ENCODE peak calls at places on chromosomes 3 and 15, in ten cellular contexts. V is astrocyte of the spinal cord, P is osteoblast, Z is uterus, S is heart right ventricle, T is choroid plexus epithelial cell, Q is transverse colon, J is body of pancreas, X is mucosa of descending colon, U is fibroblast of the aortic adventitia. M is an unnamed sample.

GRCh38 chr15:68304611-68305337 is 27.2 kb downstream of the FEM1B start:
- DNase-seq in V (no peak), S (no peak), Z (peak), Q (no peak), P (no peak), J (peak), X (no peak), U (no peak), T (no peak), M (no peak)

GRCh38 chr3:129313415-129313982 is 34.8 kb downstream of the HMCES start:
- DNase-seq in X (no peak), V (no peak), Q (peak), T (peak), Z (no peak), P (no peak), J (peak), U (no peak), S (no peak), M (peak)

GRCh38 chr15:67105065-67105951 is 39.9 kb downstream of the SMAD3 start:
- DNase-seq in J (peak), V (peak), U (peak), Z (peak), X (no peak), P (peak), S (no peak), T (peak), Q (peak), M (peak)

GRCh38 chr15:51121118-51121517 is 26.4 kb upstream of the TNFAIP8L3 start:
- DNase-seq in V (peak), P (peak), Q (no peak), U (peak), S (no peak), J (peak), T (peak), X (no peak), Z (peak), M (peak)

GRCh38 chr3:185950720-185951119 is 12.9 kb upstream of the TRA2B start:
- DNase-seq in U (no peak), T (no peak), J (no peak), Z (no peak), S (no peak), P (no peak), V (no peak), Q (no peak), X (no peak), M (no peak)

GRCh38 chr3:64398431-64398830 is 173.2 kb upstream of the PRICKLE2 start:
- DNase-seq in Z (no peak), Q (no peak), P (no peak), U (peak), V (peak), T (no peak), J (no peak), X (no peak), S (no peak), M (no peak)

GRCh38 chr15:83734487-83734886 is 80.6 kb downstream of the ADAMTSL3 start:
- DNase-seq in S (no peak), V (no peak), J (no peak), X (no peak), P (no peak), U (no peak), Q (no peak), T (peak), Z (no peak), M (peak)

GRCh38 chr3:23052230-23053019 is 150.7 kb upstream of the UBE2E2 start:
- DNase-seq in Z (no peak), P (no peak), T (peak), S (no peak), X (no peak), Q (no peak), J (no peak), U (no peak), V (no peak), M (no peak)

GRCh38 chr3:175651716-175652115 is 792.6 kb downstream of the NAALADL2 start:
- DNase-seq in U (peak), V (no peak), X (no peak), J (no peak), Q (no peak), P (peak), S (no peak), Z (no peak), T (peak), M (no peak)

GRCh38 chr15:41969851-41970431 is 2.4 kb downstream of the EHD4 start:
- DNase-seq in P (no peak), U (no peak), T (no peak), V (no peak), X (peak), Z (no peak), Q (peak), J (no peak), S (no peak), M (no peak)

GRCh38 chr3:39605837-39606236 is 138.4 kb downstream of the MOBP start:
- DNase-seq in P (no peak), X (no peak), V (no peak), T (no peak), S (no peak), J (no peak), Z (no peak), Q (no peak), U (no peak), M (no peak)

GRCh38 chr3:126413693-126414080 is 19.0 kb downstream of the CFAP100 start:
- DNase-seq in J (no peak), X (no peak), T (no peak), U (no peak), Z (no peak), Q (no peak), S (no peak), V (no peak), P (no peak), M (no peak)

GRCh38 chr15:95733931-95734330 is 596.6 kb upstream of the NR2F2 start:
- DNase-seq in J (no peak), T (peak), X (no peak), U (no peak), P (no peak), V (no peak), Z (no peak), S (no peak), Q (no peak), M (no peak)

GRCh38 chr3:42118762-42119361 is 27.7 kb downstream of the TRAK1 start:
- DNase-seq in X (peak), T (peak), P (peak), Z (no peak), Q (peak), J (peak), V (peak), S (no peak), U (peak), M (peak)

GRCh38 chr3:154933581-154933980 is 146.5 kb upstream of the MME start:
- DNase-seq in T (no peak), Q (no peak), J (no peak), S (no peak), V (no peak), X (no peak), P (no peak), U (no peak), Z (no peak), M (no peak)

GRCh38 chr3:149343951-149344350 is 10.5 kb upstream of the TM4SF18 start:
- DNase-seq in T (no peak), Q (no peak), P (no peak), J (no peak), X (no peak), S (no peak), Z (no peak), V (no peak), U (no peak), M (no peak)

GRCh38 chr3:33096103-33096868 is 660 bp downstream of the GLB1 start:
- DNase-seq in S (no peak), Z (peak), T (peak), P (peak), V (peak), U (peak), X (peak), J (peak), Q (peak), M (peak)

GRCh38 chr3:38551026-38551832 is 55.1 kb downstream of the EXOG start:
- DNase-seq in P (no peak), U (no peak), Q (peak), J (no peak), S (no peak), X (no peak), V (no peak), Z (no peak), T (no peak), M (no peak)

GRCh38 chr3:162041622-162042021 is 545.0 kb downstream of the OTOL1 start:
- DNase-seq in Z (no peak), J (no peak), S (no peak), X (no peak), V (no peak), T (no peak), Q (no peak), P (no peak), U (no peak), M (no peak)

GRCh38 chr3:177597325-177598109 is 400.2 kb upstream of the TBL1XR1 start:
- DNase-seq in P (peak), T (peak), U (peak), Z (peak), X (peak), J (peak), V (peak), S (no peak), Q (no peak), M (peak)

DNA sequence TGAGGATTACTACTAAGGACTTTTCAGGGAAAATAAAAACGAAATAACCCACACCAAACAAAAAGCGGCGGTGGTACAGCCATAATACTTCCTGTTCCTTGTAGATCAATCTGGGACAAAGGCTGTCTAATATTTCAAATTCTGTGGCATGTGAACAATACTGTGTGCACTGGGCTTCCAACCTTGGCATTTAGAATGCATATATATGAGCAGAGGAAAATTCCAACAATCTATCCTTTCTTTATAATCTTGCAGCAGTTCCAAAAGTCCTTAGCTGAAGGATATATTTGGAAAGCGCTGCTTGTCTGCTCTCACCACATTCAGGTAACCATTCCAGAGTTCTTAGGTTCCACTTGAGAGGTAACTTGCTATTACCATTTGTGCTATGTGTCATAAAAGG is 231.7 kb downstream of the RBMS3 start:
- DNase-seq in U (no peak), Z (no peak), T (no peak), P (no peak), Q (no peak), V (no peak), S (no peak), X (no peak), J (no peak), M (no peak)
- H3K4me3 ChIP-seq in U (no peak), Z (no peak), T (no peak), P (peak), Q (no peak), V (no peak), S (no peak), X (no peak), J (no peak), M (peak)

GRCh38 chr3:85360742-85361387 is 402.1 kb downstream of the CADM2 start:
- DNase-seq in P (no peak), Z (no peak), J (peak), S (no peak), T (peak), X (peak), Q (peak), V (peak), U (no peak), M (peak)
- TF ChIP-seq CTCF in P (no peak), Z (no peak), J (peak), S (no peak), T (peak), X (no peak), Q (peak), V (peak), U (no peak), M (peak)

GRCh38 chr3:141403576-141403975 is 35.3 kb downstream of the ZBTB38 start:
- DNase-seq in X (no peak), S (no peak), P (no peak), J (no peak), Z (no peak), V (peak), U (peak), T (no peak), Q (no peak), M (no peak)
- H3K4me3 ChIP-seq in X (no peak), S (peak), P (peak), J (no peak), Z (peak), V (no peak), U (peak), T (peak), Q (peak), M (no peak)

GRCh38 chr15:53384417-53384816 is 375.0 kb downstream of the WDR72 start:
- DNase-seq in J (peak), U (no peak), P (no peak), Z (no peak), Q (peak), T (no peak), X (peak), V (no peak), S (no peak), M (no peak)
- TF ChIP-seq CTCF in J (peak), U (no peak), P (no peak), Z (no peak), Q (peak), T (no peak), X (no peak), V (peak), S (no peak), M (no peak)

GRCh38 chr3:143596957-143597642 is 251.2 kb downstream of the SLC9A9 start:
- DNase-seq in Z (no peak), U (no peak), S (no peak), P (no peak), J (no peak), T (no peak), Q (peak), V (no peak), X (peak), M (no peak)

GRCh38 chr3:143595456-143596077 is 252.7 kb downstream of the SLC9A9 start:
- DNase-seq in S (no peak), P (no peak), U (no peak), X (no peak), J (no peak), Z (no peak), V (no peak), T (no peak), Q (no peak), M (no peak)

GRCh38 chr3:143594217-143594616 is 254.1 kb downstream of the SLC9A9 start:
- DNase-seq in V (no peak), Q (peak), X (peak), P (no peak), T (no peak), S (no peak), U (no peak), Z (no peak), J (peak), M (no peak)

GRCh38 chr3:143600762-143601161 is 247.5 kb downstream of the SLC9A9 start:
- DNase-seq in X (no peak), Q (no peak), Z (no peak), J (no peak), U (peak), V (peak), P (no peak), T (peak), S (no peak), M (peak)

DNA sequence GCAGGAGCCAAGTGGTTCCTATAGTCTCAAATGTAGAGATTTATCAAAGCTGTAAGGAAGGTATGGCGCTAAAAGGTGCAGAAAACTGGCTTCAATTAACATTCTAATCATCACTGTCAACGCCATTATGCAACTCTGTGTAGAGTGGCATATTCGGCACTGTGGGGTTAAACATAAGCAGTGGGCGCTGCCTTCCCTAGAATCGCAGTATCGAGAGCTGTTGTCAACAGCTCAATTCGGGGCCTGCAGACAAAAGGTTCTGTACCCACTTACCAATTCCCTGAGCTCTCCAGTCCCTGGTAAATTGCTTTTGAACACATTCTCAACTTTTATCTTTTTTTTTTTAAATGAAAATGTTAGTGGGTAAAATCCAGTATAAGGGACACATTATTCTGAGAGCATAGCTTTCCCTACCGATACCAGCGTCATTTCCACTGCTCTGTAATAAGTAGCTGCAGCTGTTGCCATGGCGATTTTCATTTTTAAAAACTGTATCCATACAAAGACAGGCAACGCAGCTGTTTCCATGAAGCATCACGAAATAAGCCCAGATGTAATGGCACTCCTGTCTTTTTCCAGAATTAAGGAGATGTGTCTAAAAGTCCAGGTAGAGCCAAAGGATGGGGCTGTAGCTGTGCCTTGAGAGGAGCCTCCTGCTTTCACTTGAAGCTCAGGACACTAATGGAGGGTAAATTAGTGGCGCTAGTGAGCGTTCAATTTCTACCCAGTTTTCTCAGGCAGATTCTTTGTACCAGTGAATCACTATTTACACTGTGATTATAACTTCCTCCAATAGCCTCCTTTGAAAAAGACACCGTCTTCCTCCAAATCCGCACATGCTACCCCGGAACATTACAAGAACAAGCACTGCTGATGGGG is 250.3 kb downstream of the SLC9A9 start:
- DNase-seq in J (no peak), Q (no peak), U (no peak), P (no peak), V (peak), S (no peak), T (no peak), Z (no peak), X (no peak), M (no peak)
- H3K4me3 ChIP-seq in J (no peak), Q (no peak), U (no peak), P (no peak), V (no peak), S (no peak), T (no peak), Z (no peak), X (no peak), M (no peak)

GRCh38 chr15:23039151-23039916 is at the start of gene TUBGCP5:
- DNase-seq in Z (peak), T (peak), X (peak), V (peak), Q (peak), U (peak), S (peak), J (peak), P (peak), M (peak)
- TF ChIP-seq CTCF in Z (peak), T (peak), X (peak), V (peak), Q (peak), U (peak), S (peak), J (peak), P (peak), M (peak)

GRCh38 chr15:43103939-43104338 is 1.9 kb downstream of the UBR1 start:
- DNase-seq in X (no peak), J (no peak), Z (no peak), Q (no peak), P (no peak), U (no peak), T (no peak), S (no peak), V (no peak), M (no peak)
- H3K4me3 ChIP-seq in X (no peak), J (no peak), Z (no peak), Q (no peak), P (no peak), U (no peak), T (no peak), S (no peak), V (no peak), M (no peak)

DNA sequence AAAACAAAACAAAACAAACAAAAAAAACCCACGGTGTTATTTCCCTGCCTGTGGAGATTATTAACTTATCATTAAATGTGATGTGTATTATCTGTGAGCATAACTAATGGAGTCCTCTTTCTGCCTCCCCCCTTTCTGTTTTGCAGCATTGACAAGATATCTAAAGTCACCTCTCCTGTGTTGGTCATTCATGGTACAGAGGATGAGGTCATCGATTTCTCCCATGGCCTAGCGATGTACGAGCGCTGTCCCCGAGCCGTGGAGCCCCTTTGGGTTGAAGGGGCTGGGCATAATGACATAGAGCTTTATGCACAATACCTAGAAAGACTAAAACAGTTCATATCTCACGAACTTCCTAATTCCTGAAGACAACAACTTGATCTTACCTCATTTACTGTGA is 25.2 kb upstream of the CEMIP start:
- DNase-seq in S (no peak), V (no peak), U (no peak), X (no peak), Z (no peak), P (no peak), T (no peak), Q (no peak), J (no peak), M (no peak)
- TF ChIP-seq CTCF in S (no peak), V (no peak), U (no peak), X (no peak), Z (no peak), P (no peak), T (no peak), Q (no peak), J (no peak), M (no peak)

DNA sequence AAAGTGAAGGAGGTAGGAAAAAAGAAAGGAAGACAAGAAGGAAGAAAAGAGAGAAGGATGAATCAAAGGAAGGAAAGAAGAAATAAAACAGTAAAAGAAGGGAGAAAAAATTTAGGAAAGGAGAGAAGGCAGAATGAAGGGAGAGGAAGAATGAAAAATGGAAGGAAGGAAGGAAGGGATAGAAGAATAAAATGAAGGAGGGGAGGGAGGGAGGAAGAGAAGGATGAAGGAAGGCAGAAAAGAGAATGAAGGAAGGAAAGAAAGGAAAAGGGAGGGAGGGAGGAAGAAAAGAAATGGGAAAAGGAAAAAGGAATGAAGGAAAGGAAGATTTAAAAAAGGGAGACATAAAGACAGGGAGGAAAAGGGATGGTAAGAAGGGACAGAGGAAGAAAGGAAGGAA is 393.7 kb upstream of the GRM7 start:
- DNase-seq in X (no peak), J (no peak), S (no peak), P (no peak), Q (no peak), U (no peak), Z (no peak), T (no peak), V (no peak), M (no peak)
- H3K4me3 ChIP-seq in X (no peak), J (no peak), S (no peak), P (no peak), Q (no peak), U (no peak), Z (no peak), T (no peak), V (no peak), M (no peak)

M was measured in fibroblast of pulmonary artery.